ENCODE peak calls at places on chromosomes 2 and 18, in nine cellular contexts. N, Y, W, C, R, H, S, F and E are unnamed samples.

GRCh38 chr2:105443610-105444598 is 45.1 kb upstream of the FHL2 start:
- DNase-seq in F (no peak), H (no peak), N (no peak), S (no peak), Y (no peak), R (peak; percentile 42), W (no peak), C (no peak), E (no peak)

GRCh38 chr2:201807452-201807980 is 1.2 kb downstream of the CDK15 start:
- DNase-seq in H (no peak), W (peak; percentile 51), N (no peak), R (no peak), S (no peak), C (peak; percentile 60), Y (no peak), F (peak; percentile 22), E (no peak)

GRCh38 chr2:37737507-37737906 is 66.1 kb upstream of the CDC42EP3 start:
- DNase-seq in C (no peak), H (no peak), N (no peak), W (no peak), F (no peak), Y (no peak), R (no peak), S (no peak), E (no peak)

GRCh38 chr2:209526541-209526940 is 102.7 kb downstream of the MAP2 start:
- DNase-seq in R (no peak), F (no peak), Y (no peak), S (no peak), H (no peak), C (no peak), N (no peak), W (no peak), E (no peak)

GRCh38 chr2:53787911-53788289 is 1.1 kb downstream of the ERLEC1 start:
- DNase-seq in H (no peak), S (no peak), Y (no peak), R (peak; percentile 15), F (no peak), C (no peak), N (no peak), W (no peak), E (no peak)

GRCh38 chr2:112061840-112062239 is 6.8 kb downstream of the TMEM87B start:
- DNase-seq in C (no peak), R (no peak), Y (no peak), S (no peak), F (no peak), W (no peak), N (no peak), H (no peak), E (no peak)

GRCh38 chr18:13542520-13542847 is 183.9 kb downstream of the FAM210A start:
- DNase-seq in N (no peak), H (no peak), R (no peak), S (no peak), C (no peak), F (no peak), W (no peak), Y (no peak), E (no peak)

GRCh38 chr2:43013821-43014345 is 212.5 kb downstream of the ZFP36L2 start:
- DNase-seq in W (peak; percentile 2), F (peak; percentile 28), C (no peak), R (no peak), N (peak; percentile 10), Y (no peak), S (no peak), H (no peak), E (no peak)

GRCh38 chr2:4604767-4605166 is 901.4 kb downstream of the DCDC2C start:
- DNase-seq in C (no peak), W (no peak), Y (peak; percentile 3), N (no peak), S (no peak), F (no peak), H (no peak), R (no peak), E (no peak)

GRCh38 chr2:222711315-222711940 is 40.0 kb downstream of the MOGAT1 start:
- DNase-seq in R (peak; percentile 44), F (no peak), S (no peak), H (no peak), Y (no peak), W (no peak), N (no peak), C (no peak), E (no peak)

GRCh38 chr18:137327-137726 is 21.0 kb upstream of the USP14 start:
- DNase-seq in Y (no peak), H (no peak), N (no peak), W (no peak), F (no peak), C (no peak), S (no peak), R (no peak), E (no peak)

GRCh38 chr2:225452677-225453076 is 53.2 kb downstream of the NYAP2 start:
- DNase-seq in Y (peak; percentile 12), R (no peak), H (no peak), S (no peak), W (no peak), C (no peak), F (no peak), N (no peak), E (no peak)

GRCh38 chr2:13002948-13003347 is 286.2 kb downstream of the TRIB2 start:
- DNase-seq in R (no peak), H (no peak), C (no peak), W (no peak), S (no peak), N (no peak), Y (no peak), F (no peak), E (no peak)

GRCh38 chr2:45068643-45069140 is 59.4 kb upstream of the SIX2 start:
- DNase-seq in Y (no peak), H (no peak), R (peak; percentile 59), F (no peak), S (no peak), W (no peak), N (no peak), C (no peak), E (no peak)

GRCh38 chr18:67669993-67670671 is 153.6 kb upstream of the DSEL start:
- DNase-seq in N (no peak), H (no peak), W (no peak), R (peak; percentile 62), S (no peak), C (no peak), F (no peak), Y (no peak), E (no peak)

GRCh38 chr2:45761660-45762059 is 110.2 kb downstream of the PRKCE start:
- DNase-seq in F (no peak), R (no peak), H (no peak), W (no peak), N (no peak), S (no peak), C (no peak), Y (no peak), E (no peak)

DNA sequence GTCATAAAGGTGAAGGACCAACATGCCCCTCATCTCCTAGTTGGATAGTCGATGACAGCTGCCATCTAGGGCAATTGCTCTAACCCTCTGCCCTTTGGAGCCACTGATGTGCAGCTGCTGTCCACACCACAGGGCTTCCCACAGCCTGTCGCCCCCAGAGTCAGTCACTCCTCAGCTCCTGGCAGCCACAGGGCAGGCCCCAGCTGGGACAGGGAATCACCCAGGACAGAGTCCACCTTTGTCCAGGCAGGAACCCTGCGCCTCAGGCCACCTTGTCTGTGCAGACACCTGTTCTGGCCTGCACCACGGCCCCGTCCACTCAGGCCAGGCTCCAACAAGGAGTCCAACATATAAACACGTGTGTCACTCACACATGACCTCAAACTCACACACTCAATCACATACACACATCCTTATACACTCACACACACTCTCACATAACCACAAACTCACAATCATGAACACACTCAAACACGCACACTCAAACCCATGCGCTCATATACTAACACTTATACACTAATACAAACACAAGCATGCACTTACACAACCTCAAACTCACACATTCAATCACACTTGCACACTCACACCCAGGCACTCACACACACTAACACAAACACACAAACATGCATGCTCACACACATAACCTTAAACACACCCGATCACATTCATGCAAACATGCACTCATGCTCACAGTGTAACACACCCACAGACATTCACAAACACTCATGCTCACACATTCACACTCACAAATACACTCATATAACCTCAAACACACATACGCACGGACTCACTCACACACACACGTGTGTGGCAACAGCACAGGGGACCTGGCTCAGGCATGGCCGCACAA is 29.7 kb downstream of the HDAC4 start:
- DNase-seq in C (no peak), S (no peak), H (no peak), N (no peak), W (no peak), Y (no peak), F (no peak), R (no peak), E (no peak)
- H3K36me3 ChIP-seq in C (no peaks in the 10 kb centered on the region), S (no peaks in the 10 kb centered on the region), H (no peaks in the 10 kb centered on the region), N (no peaks in the 10 kb centered on the region), W (no peaks in the 10 kb centered on the region), Y (no peaks in the 10 kb centered on the region), F (no peaks in the 10 kb centered on the region), R (no peaks in the 10 kb centered on the region), E (peaks cover 6% of the 10 kb centered on the region)

GRCh38 chr2:85553184-85553583 is 8.1 kb downstream of the GGCX start:
- DNase-seq in H (no peak), R (no peak), Y (no peak), N (no peak), F (no peak), C (no peak), S (no peak), W (no peak), E (no peak)
- H3K36me3 ChIP-seq in H (peaks cover 50% of the 10 kb centered on the region), R (peaks cover 8% of the 10 kb centered on the region), Y (no peaks in the 10 kb centered on the region), N (peaks cover 20% of the 10 kb centered on the region), F (peaks cover 4% of the 10 kb centered on the region), C (no peaks in the 10 kb centered on the region), S (peaks cover 20% of the 10 kb centered on the region), W (no peaks in the 10 kb centered on the region), E (peaks cover 12% of the 10 kb centered on the region)

GRCh38 chr2:62858231-62858832 is 152.8 kb downstream of the EHBP1 start:
- DNase-seq in C (no peak), F (no peak), N (no peak), R (no peak), H (no peak), S (no peak), W (no peak), Y (no peak), E (no peak)

GRCh38 chr2:62857139-62857931 is 151.8 kb downstream of the EHBP1 start:
- DNase-seq in N (no peak), W (no peak), R (no peak), H (no peak), C (no peak), F (no peak), S (no peak), Y (no peak), E (no peak)

GRCh38 chr2:62854600-62855514 is 149.3 kb downstream of the EHBP1 start:
- DNase-seq in R (no peak), F (no peak), W (no peak), H (no peak), S (no peak), C (no peak), Y (no peak), N (no peak), E (no peak)

GRCh38 chr2:62852254-62852653 is 146.7 kb downstream of the EHBP1 start:
- DNase-seq in H (no peak), C (no peak), N (no peak), F (no peak), S (no peak), Y (no peak), W (no peak), R (no peak), E (no peak)

GRCh38 chr2:62856228-62857040 is 150.9 kb downstream of the EHBP1 start:
- DNase-seq in C (no peak), N (no peak), Y (no peak), R (no peak), W (no peak), H (no peak), F (no peak), S (no peak), E (no peak)
- H3K36me3 ChIP-seq in C (no peaks in the 10 kb centered on the region), N (no peaks in the 10 kb centered on the region), Y (no peaks in the 10 kb centered on the region), R (peaks cover 8% of the 10 kb centered on the region), W (no peaks in the 10 kb centered on the region), H (no peaks in the 10 kb centered on the region), F (no peaks in the 10 kb centered on the region), S (no peaks in the 10 kb centered on the region), E (peaks cover 12% of the 10 kb centered on the region)

GRCh38 chr2:152566034-152566727 is 151.1 kb downstream of the PRPF40A start:
- DNase-seq in F (no peak), W (no peak), Y (no peak), H (no peak), N (no peak), S (peak; percentile 64), R (no peak), C (no peak), E (no peak)
- H3K36me3 ChIP-seq in F (no peaks in the 10 kb centered on the region), W (no peaks in the 10 kb centered on the region), Y (no peaks in the 10 kb centered on the region), H (no peaks in the 10 kb centered on the region), N (peaks cover 2% of the 10 kb centered on the region), S (no peaks in the 10 kb centered on the region), R (peaks cover 2% of the 10 kb centered on the region), C (no peaks in the 10 kb centered on the region), E (peaks cover 1% of the 10 kb centered on the region)